ENCODE peak calls at places on chromosomes 3 and 15, in four cellular contexts. L is WTC11, Y is GM12878, R is HepG2. N is an unnamed sample.

GRCh38 chr3:37609711-37610110 is 252.0 kb upstream of the CTDSPL start:
- DNase-seq in L (no peak), Y (no peak), R (no peak), N (no peak)

GRCh38 chr3:38662544-38662943 is 13.1 kb upstream of the SCN5A start:
- DNase-seq in L (peak), Y (no peak), R (peak), N (no peak)

GRCh38 chr3:4732974-4733373 is 239.8 kb downstream of the ITPR1 start:
- DNase-seq in L (no peak), Y (no peak), R (no peak), N (no peak)

GRCh38 chr3:38587548-38588131 is 61.8 kb downstream of the SCN5A start:
- DNase-seq in L (no peak), Y (no peak), R (no peak), N (no peak)

GRCh38 chr3:146682176-146682575 is 77.0 kb upstream of the PLSCR5 start:
- DNase-seq in L (no peak), Y (no peak), R (no peak), N (no peak)

GRCh38 chr3:21888656-21889055 is 137.6 kb upstream of the ZNF385D start:
- DNase-seq in L (no peak), Y (no peak), R (no peak), N (no peak)

GRCh38 chr15:69735126-69735525 is 282.5 kb downstream of the RPLP1 start:
- DNase-seq in L (peak), Y (no peak), R (no peak), N (no peak)

GRCh38 chr3:115165266-115165665 is 18.2 kb upstream of the ZBTB20 start:
- DNase-seq in L (no peak), Y (no peak), R (no peak), N (no peak)

GRCh38 chr3:197692641-197693040 is 44.1 kb downstream of the RUBCN start:
- DNase-seq in L (no peak), Y (no peak), R (no peak), N (no peak)

GRCh38 chr3:101262393-101263240 is 57.8 kb downstream of the IMPG2 start:
- DNase-seq in L (no peak), Y (no peak), R (no peak), N (no peak)

GRCh38 chr3:157447026-157447694 is 10.5 kb downstream of the PTX3 start:
- DNase-seq in L (no peak), Y (no peak), R (no peak), N (no peak)

GRCh38 chr3:22982981-22983582 is 220.0 kb upstream of the UBE2E2 start:
- DNase-seq in L (no peak), Y (no peak), R (no peak), N (no peak)

GRCh38 chr3:150020527-150020926 is 49.8 kb upstream of the PFN2 start:
- DNase-seq in L (no peak), Y (no peak), R (no peak), N (no peak)

GRCh38 chr15:93200448-93201226 is 111.6 kb upstream of the RGMA start:
- DNase-seq in L (no peak), Y (no peak), R (no peak), N (no peak)

GRCh38 chr15:27767918-27768640 is 331.0 kb downstream of the OCA2 start:
- DNase-seq in L (peak), Y (no peak), R (no peak), N (no peak)

GRCh38 chr3:126117786-126118185 is 33.9 kb upstream of the SLC41A3 start:
- DNase-seq in L (no peak), Y (no peak), R (no peak), N (no peak)

GRCh38 chr3:195468391-195468776 is 25.6 kb upstream of the ACAP2 start:
- DNase-seq in L (no peak), Y (no peak), R (no peak), N (no peak)

GRCh38 chr15:51623386-51623938 is 891 bp upstream of the DMXL2 start:
- DNase-seq in L (no peak), Y (no peak), R (no peak), N (peak)

GRCh38 chr3:14717307-14717706 is 42.4 kb downstream of the C3orf20 start:
- DNase-seq in L (no peak), Y (no peak), R (no peak), N (no peak)

GRCh38 chr15:60814062-60814461 is 335.1 kb upstream of the ICE2 start:
- DNase-seq in L (no peak), Y (no peak), R (no peak), N (no peak)

GRCh38 chr3:10437272-10437994 is 68.0 kb downstream of the ATP2B2 start:
- DNase-seq in L (no peak), Y (peak), R (no peak), N (no peak)

GRCh38 chr15:62573856-62574255 is 408.8 kb upstream of the C2CD4B start:
- DNase-seq in L (no peak), Y (no peak), R (no peak), N (no peak)

GRCh38 chr15:77702211-77702957 is 69.7 kb upstream of the LINGO1 start:
- DNase-seq in L (peak), Y (no peak), R (no peak), N (peak)

GRCh38 chr3:175837962-175838361 is 978.8 kb downstream of the NAALADL2 start:
- DNase-seq in L (no peak), Y (no peak), R (no peak), N (no peak)

GRCh38 chr3:159996018-159996417 is 7.4 kb downstream of the IL12A start:
- DNase-seq in L (no peak), Y (no peak), R (no peak), N (no peak)

GRCh38 chr15:76217029-76217866 is 94.0 kb downstream of the ETFA start:
- DNase-seq in L (no peak), Y (no peak), R (no peak), N (no peak)

GRCh38 chr3:187288176-187288893 is 3.2 kb downstream of the MASP1 start:
- DNase-seq in L (no peak), Y (no peak), R (no peak), N (no peak)

GRCh38 chr3:194320744-194321243 is 30.3 kb downstream of the CPN2 start:
- DNase-seq in L (no peak), Y (no peak), R (peak), N (no peak)

GRCh38 chr3:190892328-190893011 is 30.0 kb upstream of the GMNC start:
- DNase-seq in L (no peak), Y (no peak), R (no peak), N (no peak)

GRCh38 chr3:154421067-154421466 is 8.9 kb downstream of the GPR149 start:
- DNase-seq in L (peak), Y (no peak), R (no peak), N (no peak)

GRCh38 chr15:38130739-38131498 is 121.7 kb upstream of the SPRED1 start:
- DNase-seq in L (no peak), Y (peak), R (no peak), N (no peak)

GRCh38 chr3:51502562-51502910 is 2.7 kb upstream of the DCAF1 start:
- DNase-seq in L (peak), Y (no peak), R (no peak), N (no peak)

GRCh38 chr15:38144921-38145320 is 107.7 kb upstream of the SPRED1 start:
- DNase-seq in L (no peak), Y (no peak), R (no peak), N (no peak)

GRCh38 chr3:23810342-23811116 is 4.8 kb downstream of the UBE2E1 start:
- DNase-seq in L (peak), Y (no peak), R (peak), N (peak)

GRCh38 chr15:77034620-77035467 is 36.1 kb downstream of the TSPAN3 start:
- DNase-seq in L (peak), Y (no peak), R (no peak), N (peak)

GRCh38 chr15:83613716-83614115 is 40.2 kb upstream of the ADAMTSL3 start:
- DNase-seq in L (no peak), Y (no peak), R (no peak), N (no peak)

GRCh38 chr15:37793851-37794250 is 140.6 kb upstream of the TMCO5A start:
- DNase-seq in L (no peak), Y (no peak), R (no peak), N (no peak)

GRCh38 chr3:48996640-48997039 is 6.6 kb downstream of the P4HTM start:
- DNase-seq in L (no peak), Y (no peak), R (no peak), N (no peak)
- TF ChIP-seq ETV6 in L (no peak), Y (no peak), R (no peak), N (no peak)

DNA sequence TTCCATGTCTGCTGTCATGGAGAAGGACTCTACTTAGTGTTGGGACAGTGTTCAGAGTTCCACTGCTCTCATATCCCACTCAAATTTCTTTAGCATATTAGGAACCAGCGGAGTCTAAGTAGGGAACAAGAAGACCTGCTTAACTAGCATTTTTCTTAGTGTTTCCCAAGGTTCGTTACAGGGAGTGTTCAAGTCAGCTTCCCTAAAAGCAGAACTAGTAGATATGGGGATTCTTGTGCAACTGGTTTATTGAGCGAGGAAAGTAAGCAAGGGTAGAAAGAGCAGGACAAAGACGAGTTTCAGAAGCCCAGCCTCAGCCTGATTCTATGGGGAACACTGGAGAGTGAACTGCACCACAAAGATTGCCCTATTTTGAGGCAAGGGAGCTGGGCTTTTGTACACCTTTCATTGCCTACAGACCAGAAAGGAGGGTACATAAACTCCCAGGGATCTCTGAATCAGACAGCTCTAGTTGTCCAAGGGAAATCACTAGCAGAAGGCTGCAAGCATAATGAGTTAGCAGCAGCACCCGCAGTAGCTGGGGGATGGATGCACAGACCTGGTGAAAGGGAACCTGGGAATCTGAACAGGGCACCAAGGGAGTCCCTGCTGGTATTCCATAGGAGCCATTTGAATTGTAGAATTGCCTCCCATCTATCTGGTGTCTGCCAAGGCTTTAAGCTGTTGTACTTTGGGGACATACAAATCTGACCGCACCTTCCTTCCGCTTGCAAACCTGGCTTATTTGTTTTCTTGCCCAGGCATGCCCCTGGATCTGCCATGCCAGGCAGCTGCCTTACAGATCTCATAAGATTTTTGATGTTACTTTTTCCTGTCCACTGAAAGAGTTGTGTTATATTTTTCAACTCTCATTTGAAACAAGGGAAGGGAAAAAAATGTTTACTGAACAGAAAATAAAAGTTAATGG is 15.1 kb downstream of the CMTM7 start:
- DNase-seq in L (no peak), Y (no peak), R (no peak), N (no peak)
- TF ChIP-seq ETV6 in L (no peak), Y (peak), R (no peak), N (no peak)

DNA sequence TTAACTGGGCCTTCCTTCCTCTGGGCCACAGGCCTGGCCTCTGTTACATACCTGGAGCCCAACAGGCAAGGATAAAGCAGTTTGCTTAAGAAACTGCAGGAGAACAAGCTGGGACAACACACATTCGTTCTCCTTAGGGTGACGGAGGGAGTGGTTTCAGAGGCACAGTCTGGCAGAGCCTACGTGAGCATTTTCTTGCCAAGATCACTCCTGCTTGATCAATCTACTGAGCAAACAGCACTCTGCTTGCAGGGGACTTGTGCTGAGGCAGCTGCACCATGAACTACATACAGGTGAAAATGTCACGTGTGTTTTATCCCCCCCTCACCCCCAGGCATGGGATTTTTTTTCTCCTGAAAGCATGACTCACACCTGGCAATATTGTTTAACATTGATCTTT is 57.6 kb downstream of the CDCP1 start:
- DNase-seq in L (no peak), Y (no peak), R (no peak), N (no peak)
- TF ChIP-seq ETV6 in L (no peak), Y (no peak), R (no peak), N (no peak)

GRCh38 chr15:68187559-68187958 is 17.6 kb downstream of the CALML4 start:
- DNase-seq in L (no peak), Y (no peak), R (no peak), N (no peak)
- TF ChIP-seq ETV6 in L (no peak), Y (no peak), R (no peak), N (no peak)

GRCh38 chr3:11570789-11571495 is 72.8 kb downstream of the VGLL4 start:
- DNase-seq in L (no peak), Y (no peak), R (no peak), N (no peak)
- TF ChIP-seq ETV6 in L (no peak), Y (no peak), R (no peak), N (no peak)

N was measured in K562.